ENCODE peak calls at places on chromosomes 6 and 20, in eight cellular contexts. F is pancreas; Y is heart left ventricle; J is CD8-positive, alpha-beta T cell; S is CD4-positive, CD25-positive, alpha-beta regulatory T cell; R is lung; W is naive thymus-derived CD4-positive, alpha-beta T cell; A is left lung. P is an unnamed sample. For H3K36me3, the result is how much of the 10 kb centered on the place peaks cover.

GRCh38 chr6:5094327-5094726 is 9.2 kb downstream of the PPP1R3G start:
- ATAC-seq in R (peak), S (no peak), J (no peak), A (peak), F (no peak), W (no peak), Y (no peak), P (peak)

GRCh38 chr6:89483111-89483720 is 50.3 kb downstream of the ANKRD6 start:
- ATAC-seq in F (peak), J (no peak), W (no peak), Y (peak), R (peak), A (peak), S (no peak), P (peak)

GRCh38 chr20:38601216-38602184 is at the start of gene ARHGAP40:
- ATAC-seq in F (peak), Y (peak), W (peak), J (peak), A (peak), R (no peak), S (peak), P (no peak)

GRCh38 chr6:11748591-11748990 is 30.0 kb downstream of the ADTRP start:
- ATAC-seq in J (no peak), F (no peak), W (no peak), A (no peak), S (no peak), Y (no peak), R (no peak), P (no peak)

GRCh38 chr6:162467679-162468078 is 259.9 kb downstream of the PRKN start:
- ATAC-seq in W (no peak), A (no peak), R (no peak), J (no peak), Y (peak), S (no peak), F (no peak), P (no peak)

GRCh38 chr6:86871681-86872080 is 65.6 kb upstream of the HTR1E start:
- ATAC-seq in W (no peak), A (no peak), S (no peak), F (no peak), Y (no peak), R (no peak), J (no peak), P (no peak)

GRCh38 chr6:122180132-122180531 is 219.3 kb upstream of the HSF2 start:
- ATAC-seq in J (no peak), S (no peak), R (no peak), Y (peak), F (no peak), A (peak), W (no peak), P (peak)

GRCh38 chr20:2301164-2301622 is 5.4 kb downstream of the TGM3 start:
- ATAC-seq in A (peak), R (peak), W (peak), Y (peak), F (peak), J (no peak), S (peak), P (peak)

GRCh38 chr6:32944265-32944664 is 3.4 kb upstream of the HLA-DMB start:
- ATAC-seq in F (no peak), A (peak), W (peak), Y (peak), J (peak), R (no peak), S (peak), P (no peak)

GRCh38 chr20:40276291-40276690 is 412.7 kb downstream of the MAFB start:
- ATAC-seq in R (no peak), A (no peak), Y (peak), J (no peak), S (no peak), F (no peak), W (no peak), P (peak)

GRCh38 chr20:38168791-38169589 is 3.9 kb upstream of the TGM2 start:
- ATAC-seq in F (no peak), J (no peak), W (peak), R (no peak), Y (no peak), S (no peak), A (peak), P (no peak)

GRCh38 chr6:137102851-137103492 is 58.2 kb upstream of the IL20RA start:
- ATAC-seq in W (peak), Y (no peak), F (no peak), J (peak), A (no peak), S (peak), R (no peak), P (no peak)

GRCh38 chr20:50724112-50724724 is 7.2 kb upstream of the PARD6B start:
- ATAC-seq in A (no peak), F (no peak), J (no peak), S (no peak), W (no peak), R (no peak), Y (no peak), P (no peak)

GRCh38 chr6:137715589-137716045 is 151.4 kb upstream of the TNFAIP3 start:
- ATAC-seq in J (peak), R (no peak), W (peak), A (peak), S (peak), Y (no peak), F (peak), P (peak)

GRCh38 chr6:109075934-109076333 is 18.7 kb downstream of the SESN1 start:
- ATAC-seq in A (no peak), F (no peak), Y (no peak), S (no peak), W (no peak), R (no peak), J (no peak), P (no peak)
- H3K36me3 ChIP-seq in A (under half), F (under half), Y (under half), S (under half), W (under half), R (under half), J (under half), P (under half)

DNA sequence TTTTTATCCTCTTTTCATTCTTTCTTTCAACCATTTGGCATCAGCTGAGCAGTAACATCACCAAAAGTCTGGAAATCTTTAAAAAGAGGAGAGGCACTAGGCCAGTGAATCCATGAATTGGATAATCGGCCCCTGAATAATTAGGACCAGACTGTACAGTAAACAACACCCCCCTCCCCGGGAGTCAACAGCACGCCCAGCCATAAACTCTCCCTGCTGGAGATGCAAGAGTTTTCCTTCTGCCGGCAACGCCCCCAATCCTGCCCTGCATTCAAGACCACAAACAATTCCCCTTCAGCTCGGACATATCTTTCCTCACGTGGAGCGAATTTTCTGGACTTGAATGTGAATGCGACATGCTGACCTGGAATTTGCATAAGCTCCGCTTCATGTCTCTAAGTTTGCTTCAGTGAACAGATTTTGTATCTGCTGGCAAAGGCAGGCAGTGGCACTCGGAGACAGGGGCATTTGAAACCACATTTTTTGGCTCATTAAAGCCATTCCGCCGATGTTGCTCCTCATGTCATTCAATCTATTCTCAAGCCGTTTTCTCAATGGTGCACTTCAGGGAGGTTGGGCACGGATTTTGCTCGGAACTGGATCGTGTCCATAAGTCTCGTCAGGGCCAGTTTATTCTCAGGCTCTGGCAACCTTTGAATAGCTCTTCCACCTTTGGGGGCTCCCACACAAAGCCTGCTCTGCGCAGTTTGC is 38.0 kb upstream of the GMPR start:
- ATAC-seq in Y (no peak), W (no peak), R (no peak), J (no peak), S (no peak), A (peak), F (no peak), P (no peak)
- H3K4me3 ChIP-seq in Y (no peak), W (no peak), R (no peak), J (no peak), S (no peak), A (no peak), F (no peak), P (peak)

GRCh38 chr20:47249913-47250312 is 106.6 kb downstream of the ZMYND8 start:
- ATAC-seq in Y (no peak), R (no peak), F (no peak), W (no peak), S (no peak), A (no peak), J (no peak), P (no peak)
- H3K36me3 ChIP-seq in Y (under half), R (under half), F (under half), W (under half), S (half or more), A (half or more), J (half or more), P (under half)

DNA sequence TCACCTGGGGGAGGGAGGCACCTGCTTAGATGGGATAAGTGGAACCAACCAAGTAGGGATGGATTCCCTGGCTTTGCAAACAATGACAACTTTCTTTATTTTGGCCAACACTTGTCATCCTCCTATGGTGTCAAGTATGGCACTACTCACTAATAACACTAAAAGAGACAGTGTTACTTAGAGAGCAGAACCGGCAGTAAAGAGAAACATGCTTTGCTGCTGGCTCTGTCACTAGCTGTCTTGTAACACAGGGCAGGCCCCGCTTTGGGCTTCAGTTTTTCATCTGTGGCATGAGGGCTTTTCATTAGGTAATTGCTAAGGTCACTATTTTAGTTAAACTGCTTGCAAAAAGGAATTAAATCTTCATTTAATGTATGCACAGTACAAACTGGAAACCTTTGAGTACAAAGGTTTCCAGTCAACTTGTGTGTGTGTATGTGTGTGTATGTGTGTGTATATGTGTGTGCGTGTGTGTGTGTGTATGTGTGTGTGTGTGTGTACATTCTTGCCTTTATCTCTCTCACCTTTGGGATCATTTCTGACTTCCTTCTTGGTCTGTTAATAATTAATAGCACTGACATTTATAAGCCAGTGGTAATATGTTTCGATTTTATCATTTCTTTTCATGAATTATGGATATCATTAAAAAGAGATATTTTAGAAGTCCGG is 64.7 kb downstream of the BTBD3 start:
- ATAC-seq in F (peak), J (no peak), S (no peak), Y (peak), W (no peak), R (no peak), A (no peak), P (no peak)
- H3K4me3 ChIP-seq in F (peak), J (no peak), S (no peak), Y (no peak), W (no peak), R (no peak), A (no peak), P (no peak)

DNA sequence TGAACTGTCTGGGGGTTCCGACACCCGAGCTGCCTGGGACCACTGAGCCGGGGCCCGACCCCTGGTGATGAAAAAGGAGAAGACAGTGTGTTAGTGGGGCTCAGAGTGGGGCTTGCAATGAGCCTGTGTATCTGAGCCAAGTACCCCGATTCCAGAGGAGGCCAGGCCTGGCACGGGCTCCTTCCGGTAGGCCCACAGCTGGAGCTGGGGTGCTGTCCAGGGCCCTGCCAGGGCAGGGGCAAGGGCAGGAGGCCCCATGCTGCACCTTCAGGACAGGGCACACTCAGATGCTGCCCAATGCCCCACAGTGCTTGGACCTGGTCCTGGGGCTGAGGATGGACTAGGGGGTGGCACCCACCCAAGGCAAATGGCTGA is 89.4 kb downstream of the TAF4 start:
- ATAC-seq in S (no peak), R (no peak), A (no peak), Y (peak), F (no peak), J (no peak), W (no peak), P (no peak)
- H3K36me3 ChIP-seq in S (under half), R (under half), A (half or more), Y (under half), F (under half), J (under half), W (under half), P (half or more)

GRCh38 chr6:2433686-2434085 is 188.3 kb upstream of the GMDS start:
- ATAC-seq in A (no peak), S (no peak), R (no peak), Y (no peak), F (no peak), J (no peak), W (peak), P (no peak)
- H3K4me3 ChIP-seq in A (no peak), S (no peak), R (no peak), Y (no peak), F (no peak), J (no peak), W (no peak), P (no peak)

P was measured in gastroesophageal sphincter.